ENCODE peak calls at places on chromosomes 13 and 19, in eight cellular contexts. M, A, H, B, G, Y, F and E are unnamed samples.

GRCh38 chr19:17841810-17842662 is 5.7 kb downstream of the JAK3 start:
- DNase-seq in M (peak; percentile 85), Y (peak; percentile 75), B (peak; percentile 76), A (peak; percentile 93), H (peak; percentile 83), F (peak; percentile 34), G (peak; percentile 54), E (peak; percentile 80)

GRCh38 chr13:35961461-35962220 is 169.5 kb downstream of the DCLK1 start:
- DNase-seq in B (no peak), A (no peak), H (peak; percentile 39), G (no peak), F (no peak), Y (no peak), M (no peak), E (no peak)

GRCh38 chr13:23510544-23510916 is 59.7 kb upstream of the TNFRSF19 start:
- DNase-seq in G (no peak), B (no peak), A (peak; percentile 72), M (no peak), F (peak; percentile 33), H (peak; percentile 65), Y (no peak), E (no peak)

GRCh38 chr19:46221981-46222610 is 7.4 kb upstream of the IGFL1 start:
- DNase-seq in Y (peak; percentile 51), G (peak; percentile 76), A (peak; percentile 76), M (peak; percentile 76), H (peak; percentile 39), F (peak; percentile 64), B (peak; percentile 60), E (no peak)

GRCh38 chr19:38266070-38266469 is 1.7 kb downstream of the SPINT2 start:
- DNase-seq in B (no peak), F (no peak), H (no peak), M (no peak), A (no peak), G (no peak), Y (no peak), E (no peak)

GRCh38 chr19:33815410-33816340 is 19.0 kb downstream of the KCTD15 start:
- DNase-seq in M (no peak), B (no peak), Y (no peak), G (peak; percentile 28), H (peak; percentile 50), F (no peak), A (peak; percentile 59), E (no peak)

GRCh38 chr19:7915250-7916136 is 863 bp downstream of the TGFBR3L start:
- DNase-seq in M (peak; percentile 46), H (no peak), Y (no peak), A (no peak), B (no peak), F (no peak), G (no peak), E (no peak)

GRCh38 chr19:52689804-52690394 is 44.9 kb downstream of the ZNF611 start:
- DNase-seq in B (peak; percentile 40), A (peak; percentile 6), H (no peak), F (no peak), Y (peak; percentile 46), G (peak; percentile 66), M (peak; percentile 57), E (peak; percentile 30)

GRCh38 chr13:99605417-99606321 is 104.4 kb downstream of the TM9SF2 start:
- DNase-seq in A (peak; percentile 48), F (no peak), M (peak; percentile 62), G (peak; percentile 55), H (no peak), Y (peak; percentile 38), B (peak; percentile 44), E (peak; percentile 75)

GRCh38 chr13:20828540-20829364 is 55.0 kb upstream of the EEF1AKMT1 start:
- DNase-seq in F (no peak), H (peak; percentile 77), B (peak; percentile 52), Y (peak; percentile 30), G (no peak), A (peak; percentile 70), M (no peak), E (peak; percentile 12)

GRCh38 chr19:48470281-48470680 is 1.1 kb downstream of the CYTH2 start:
- DNase-seq in A (no peak), Y (no peak), F (no peak), M (no peak), H (no peak), B (no peak), G (no peak), E (no peak)

GRCh38 chr13:91133941-91134772 is 213.3 kb upstream of the MIR17HG start:
- DNase-seq in A (peak; percentile 80), G (no peak), M (no peak), F (peak; percentile 6), B (peak; percentile 48), Y (peak; percentile 32), H (peak; percentile 76), E (peak; percentile 31)

GRCh38 chr19:22797040-22797439 is 13.1 kb upstream of the ZNF99 start:
- DNase-seq in H (no peak), Y (no peak), F (no peak), B (no peak), M (no peak), G (no peak), A (no peak), E (no peak)

GRCh38 chr19:1001538-1002166 is 1.4 kb downstream of the GRIN3B start:
- DNase-seq in Y (peak; percentile 64), G (peak; percentile 83), H (no peak), B (no peak), M (no peak), F (no peak), A (peak; percentile 31), E (peak; percentile 65)

GRCh38 chr13:43031881-43032280 is 8.5 kb downstream of the DNAJC15 start:
- DNase-seq in F (no peak), H (peak; percentile 23), A (peak; percentile 63), B (no peak), G (no peak), M (no peak), Y (no peak), E (no peak)

GRCh38 chr13:39415403-39415802 is 187.6 kb downstream of the LHFPL6 start:
- DNase-seq in M (peak; percentile 54), H (peak; percentile 62), Y (peak; percentile 67), A (peak; percentile 77), G (peak; percentile 64), B (peak; percentile 69), F (no peak), E (no peak)

GRCh38 chr13:39415003-39415402 is 188.0 kb downstream of the LHFPL6 start:
- DNase-seq in F (no peak), M (no peak), B (peak; percentile 72), Y (no peak), A (peak; percentile 96), G (no peak), H (peak; percentile 72), E (no peak)

GRCh38 chr13:39411501-39411900 is 191.5 kb downstream of the LHFPL6 start:
- DNase-seq in A (no peak), M (no peak), Y (no peak), H (no peak), G (no peak), B (no peak), F (no peak), E (no peak)

GRCh38 chr13:39417131-39417530 is 185.9 kb downstream of the LHFPL6 start:
- DNase-seq in B (no peak), F (no peak), M (no peak), Y (no peak), A (peak; percentile 57), G (no peak), H (no peak), E (no peak)

DNA sequence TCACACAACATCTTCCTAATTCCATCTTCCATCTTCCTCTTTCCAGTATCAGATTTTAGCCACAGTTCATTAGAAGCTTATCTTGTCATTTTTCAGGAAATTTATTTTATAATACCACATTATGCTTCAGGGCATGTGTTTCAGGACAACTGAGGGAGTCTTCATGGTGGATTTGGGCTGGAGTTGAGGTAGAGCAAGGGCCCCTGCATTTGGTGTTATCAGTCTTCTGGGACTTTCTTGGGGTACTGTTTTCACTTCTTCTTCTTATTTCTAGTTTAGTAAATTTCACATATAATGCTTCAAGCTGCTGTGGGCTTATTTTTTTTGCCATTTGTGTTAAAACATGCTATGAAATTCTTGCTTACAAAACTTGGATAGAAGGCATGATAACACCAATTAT is 188.7 kb downstream of the LHFPL6 start:
- DNase-seq in Y (no peak), F (no peak), A (no peak), H (no peak), B (no peak), G (no peak), M (no peak), E (no peak)
- H3K27ac ChIP-seq in Y (peak overlapping the region; percentile 83), F (no peak overlapping the region), A (no peak overlapping the region), H (no peak overlapping the region), B (peak overlapping the region; percentile 75), G (peak overlapping the region; percentile 39), M (no peak overlapping the region), E (peak overlapping the region; percentile 29)

DNA sequence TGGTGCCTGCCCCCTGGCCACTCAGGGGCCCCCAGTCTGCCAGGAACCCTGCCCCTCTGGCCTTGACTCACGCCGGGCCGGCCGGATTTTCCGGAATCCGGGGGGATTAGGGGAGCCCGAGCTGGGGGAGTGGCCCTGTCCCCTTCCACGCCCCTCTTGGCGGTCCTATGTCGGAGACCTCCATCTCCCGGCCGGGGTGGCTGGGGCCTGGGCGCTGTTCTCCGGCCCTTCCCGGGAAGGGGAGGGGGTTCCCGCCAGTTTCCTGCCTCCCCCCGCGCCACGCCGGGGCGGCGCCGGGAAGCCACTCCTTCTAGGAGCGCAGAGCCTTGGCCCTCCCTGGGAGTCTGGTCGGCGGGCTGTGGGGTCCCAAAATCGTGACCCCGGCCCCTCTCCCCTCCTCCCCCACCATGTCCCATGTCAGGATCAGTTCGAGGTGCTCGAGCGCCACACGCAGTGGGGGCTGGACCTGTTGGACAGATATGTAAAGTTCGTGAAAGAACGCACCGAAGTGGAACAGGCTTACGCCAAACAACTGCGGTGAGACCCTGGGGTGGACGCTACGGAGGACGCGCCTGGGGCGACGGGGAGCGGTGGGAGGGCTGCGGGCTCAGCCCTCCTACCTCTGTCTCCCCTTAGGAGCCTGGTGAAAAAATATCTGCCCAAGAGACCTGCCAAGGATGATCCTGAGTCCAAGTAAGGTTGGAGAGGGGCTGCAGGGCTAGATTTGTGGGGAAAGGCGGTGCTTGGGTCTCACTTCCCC is 1.3 kb downstream of the TRIP10 start:
- DNase-seq in A (peak; percentile 53), H (peak; percentile 18), F (no peak), M (peak; percentile 78), Y (peak; percentile 80), G (peak; percentile 63), B (peak; percentile 78), E (peak; percentile 62)
- H3K27ac ChIP-seq in A (peak overlapping the region; percentile 67), H (peak overlapping the region; percentile 64), F (peak overlapping the region; percentile 95), M (peak overlapping the region; percentile 84), Y (peak overlapping the region; percentile 90), G (peak overlapping the region; percentile 81), B (peak overlapping the region; percentile 96), E (peak overlapping the region; percentile 98)

GRCh38 chr19:13033819-13034611 is 38.7 kb downstream of the NFIX start:
- DNase-seq in F (no peak), G (peak; percentile 79), M (peak; percentile 83), H (peak; percentile 59), B (peak; percentile 85), A (peak; percentile 84), Y (peak; percentile 83), E (peak; percentile 88)
- H3K27ac ChIP-seq in F (peak overlapping the region; percentile 94), G (peak overlapping the region; percentile 44), M (peak overlapping the region; percentile 98), H (peak overlapping the region; percentile 32), B (peak overlapping the region; percentile 79), A (no peak overlapping the region), Y (peak overlapping the region; percentile 73), E (peak overlapping the region; percentile 82)

DNA sequence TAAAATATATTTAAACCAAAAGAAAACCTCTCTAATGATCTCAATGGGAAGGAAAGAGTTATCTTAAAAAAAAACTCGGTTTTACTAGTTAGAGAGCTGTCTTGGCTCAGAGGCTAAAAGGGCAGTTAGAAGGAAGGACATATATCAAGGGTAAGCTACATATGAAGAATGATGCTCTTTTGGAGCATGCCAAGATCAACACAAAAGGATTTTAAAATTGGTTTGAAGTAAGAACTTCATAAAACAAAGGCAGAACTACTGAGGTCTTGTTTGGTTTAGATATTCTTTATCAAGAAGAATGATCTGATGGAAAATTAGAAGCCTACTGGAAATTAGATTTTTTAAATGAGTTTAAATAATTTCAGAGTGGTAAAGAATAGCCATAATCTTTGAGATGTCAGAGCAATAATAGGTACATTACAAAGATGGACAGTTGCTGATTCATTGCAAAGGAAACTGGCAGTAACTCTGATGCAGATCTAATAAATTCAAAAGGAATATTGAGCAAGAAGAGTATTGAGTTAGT is 39.4 kb upstream of the LMO7 start:
- DNase-seq in G (no peak), M (no peak), Y (no peak), H (no peak), A (no peak), F (no peak), B (no peak), E (no peak)
- H3K27ac ChIP-seq in G (no peak overlapping the region), M (no peak overlapping the region), Y (no peak overlapping the region), H (no peak overlapping the region), A (no peak overlapping the region), F (no peak overlapping the region), B (no peak overlapping the region), E (no peak overlapping the region)